ENCODE peak calls at places on chromosomes 16 and 17, in nine cellular contexts. A is A549, X is colonic mucosa, T is AG04449, V is neural crest cell, S is Panc1, W is HFFc6, K is progenitor cell of endocrine pancreas, F is tibial nerve. G is an unnamed sample.

GRCh38 chr17:54967621-54968258 is 714 bp downstream of the COX11 start:
- DNase-seq in X (peak; percentile 49), T (no peak), F (no peak), A (peak; percentile 64), V (no peak), W (peak; percentile 29), K (no peak), S (peak; percentile 7), G (no peak)

GRCh38 chr17:6107791-6108190 is 37.6 kb downstream of the WSCD1 start:
- DNase-seq in W (no peak), K (no peak), A (no peak), S (no peak), X (no peak), V (no peak), T (no peak), F (no peak), G (no peak)

GRCh38 chr17:33200116-33200515 is 93.0 kb downstream of the ASIC2 start:
- DNase-seq in A (no peak), K (no peak), W (peak; percentile 6), S (peak; percentile 27), F (no peak), T (no peak), X (peak; percentile 52), V (no peak), G (no peak)

GRCh38 chr16:53821957-53822625 is 118.1 kb downstream of the FTO start:
- DNase-seq in V (no peak), F (no peak), K (no peak), A (peak; percentile 16), T (peak; percentile 65), X (no peak), W (peak; percentile 73), S (no peak), G (no peak)

GRCh38 chr17:72804949-72805348 is 287.5 kb downstream of the SLC39A11 start:
- DNase-seq in F (no peak), S (no peak), X (no peak), A (no peak), T (no peak), V (no peak), K (no peak), W (no peak), G (no peak)

GRCh38 chr16:56041556-56042140 is 149.6 kb upstream of the GNAO1 start:
- DNase-seq in S (no peak), A (peak; percentile 6), X (no peak), F (no peak), W (no peak), K (peak; percentile 28), V (no peak), T (no peak), G (no peak)

GRCh38 chr16:48997081-48997615 is 284.5 kb downstream of the CBLN1 start:
- DNase-seq in K (no peak), F (no peak), S (no peak), V (no peak), A (no peak), T (no peak), W (no peak), X (no peak), G (no peak)

GRCh38 chr17:42133461-42134041 is 10.9 kb downstream of the HSPB9 start:
- DNase-seq in V (no peak), T (no peak), K (no peak), S (no peak), F (no peak), A (no peak), X (no peak), W (no peak), G (no peak)

GRCh38 chr16:66459878-66460277 is 32.8 kb downstream of the BEAN1 start:
- DNase-seq in T (no peak), W (peak; percentile 9), K (no peak), S (no peak), F (no peak), X (no peak), A (no peak), V (no peak), G (no peak)

DNA sequence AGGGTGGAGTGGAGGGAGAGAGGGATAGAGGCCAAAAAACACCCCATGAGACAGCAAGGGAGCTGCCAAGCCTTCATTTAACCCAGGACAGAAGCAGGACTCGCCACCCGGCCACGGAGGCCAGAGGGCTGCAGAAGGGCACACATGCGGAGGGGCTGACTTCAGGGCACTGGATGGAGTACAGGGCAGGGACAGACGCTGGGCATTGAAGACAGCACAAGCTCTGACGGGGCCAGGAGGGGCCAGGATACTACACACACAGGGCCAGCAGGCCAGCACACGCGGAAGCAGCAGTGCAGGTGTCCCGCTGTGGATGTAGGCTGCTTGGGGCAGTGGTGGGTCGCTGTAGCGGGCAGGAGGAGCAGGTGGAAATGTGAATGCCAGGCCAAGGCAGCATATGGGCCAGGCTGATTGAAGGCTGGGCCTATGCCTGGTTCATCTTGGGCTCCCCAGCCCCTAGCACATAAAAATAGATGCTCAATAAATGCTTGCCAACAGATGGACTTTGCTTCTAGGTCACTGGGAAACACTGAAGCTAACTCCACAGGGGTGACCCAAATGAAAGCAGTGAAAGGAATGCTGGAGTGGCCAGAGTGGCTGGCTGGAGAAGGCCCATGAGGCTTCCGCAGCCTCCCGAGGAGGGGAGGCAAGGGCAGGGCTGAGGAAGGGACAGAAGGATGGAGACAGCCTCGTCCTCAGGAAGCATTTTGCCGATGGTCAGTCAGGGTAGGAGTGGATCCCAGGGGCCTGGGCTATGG is 61.6 kb downstream of the GNA13 start:
- DNase-seq in W (no peak), T (no peak), S (no peak), X (no peak), F (no peak), V (no peak), A (no peak), K (no peak), G (no peak)
- TF ChIP-seq CTCF in W (no peak), T (no peak), S (no peak), X (no peak), F (no peak), V (no peak), A (no peak), K (no peak), G (no peak)

GRCh38 chr16:31094424-31095120 is at the start of gene VKORC1:
- DNase-seq in W (peak; percentile 98), A (peak; percentile 95), X (peak; percentile 97), S (peak; percentile 89), K (peak; percentile 85), F (peak; percentile 89), T (peak; percentile 78), V (peak; percentile 86), G (peak; percentile 69)
- TF ChIP-seq CTCF in W (no peak), A (no peak), X (no peak), S (no peak), K (no peak), F (peak; percentile 37), T (no peak), V (no peak), G (no peak)

GRCh38 chr16:50667497-50668367 is 13.4 kb downstream of the SNX20 start:
- DNase-seq in X (no peak), K (no peak), W (no peak), S (no peak), T (no peak), F (no peak), V (no peak), A (no peak), G (no peak)

GRCh38 chr16:50664270-50664669 is 16.8 kb downstream of the SNX20 start:
- DNase-seq in V (no peak), K (no peak), X (no peak), A (no peak), T (no peak), S (no peak), W (no peak), F (no peak), G (no peak)

GRCh38 chr16:50666658-50667496 is 14.2 kb downstream of the SNX20 start:
- DNase-seq in A (no peak), T (no peak), V (no peak), W (no peak), F (no peak), X (no peak), S (no peak), K (no peak), G (no peak)

GRCh38 chr16:50662306-50662940 is 18.7 kb downstream of the SNX20 start:
- DNase-seq in K (no peak), X (no peak), W (no peak), S (no peak), F (no peak), T (no peak), V (no peak), A (no peak), G (no peak)

DNA sequence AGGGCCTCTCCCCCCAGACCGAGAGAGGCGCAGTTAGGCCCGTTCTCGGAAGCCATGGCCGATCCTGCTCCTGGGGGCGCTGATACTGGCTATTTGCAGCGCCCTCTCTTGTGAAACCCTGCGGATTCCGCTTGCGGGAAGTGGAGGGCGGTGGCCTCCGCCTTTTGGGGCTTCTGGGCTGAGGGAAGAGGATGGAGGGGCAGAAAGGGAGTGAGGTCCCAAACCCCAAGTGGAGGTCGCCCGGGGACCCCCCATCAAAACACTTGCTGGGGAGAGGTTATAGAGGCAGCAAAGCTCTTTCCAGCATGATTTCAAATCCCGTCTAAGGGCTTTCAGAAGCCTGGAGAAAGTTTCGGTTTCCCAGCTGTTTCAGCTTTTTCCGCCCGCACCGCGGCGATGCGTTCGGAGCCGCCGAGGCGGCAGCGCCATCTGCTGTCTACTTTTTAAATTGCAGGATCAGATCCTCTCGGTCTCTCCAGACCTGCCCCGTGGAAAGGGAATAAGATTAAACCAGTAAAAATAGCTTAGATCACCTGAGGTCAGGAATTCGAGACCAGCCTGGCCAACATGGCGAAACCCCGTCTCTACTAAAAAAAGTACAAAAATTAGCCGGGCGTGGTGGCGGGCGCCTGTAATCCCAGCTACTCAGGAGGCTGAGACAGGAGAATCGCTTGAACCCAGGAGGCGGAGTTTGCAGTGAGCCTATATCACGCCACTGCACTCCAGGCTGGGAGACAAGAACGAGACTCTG is 15.8 kb downstream of the SNX20 start:
- DNase-seq in W (peak; percentile 53), X (peak; percentile 87), F (peak; percentile 58), K (peak; percentile 86), A (peak; percentile 74), S (no peak), T (no peak), V (peak; percentile 98), G (peak; percentile 80)
- TF ChIP-seq CTCF in W (peak; percentile 96), X (peak; percentile 77), F (peak; percentile 82), K (peak; percentile 89), A (peak; percentile 88), S (peak; percentile 93), T (peak; percentile 69), V (peak; percentile 91), G (peak; percentile 80)

DNA sequence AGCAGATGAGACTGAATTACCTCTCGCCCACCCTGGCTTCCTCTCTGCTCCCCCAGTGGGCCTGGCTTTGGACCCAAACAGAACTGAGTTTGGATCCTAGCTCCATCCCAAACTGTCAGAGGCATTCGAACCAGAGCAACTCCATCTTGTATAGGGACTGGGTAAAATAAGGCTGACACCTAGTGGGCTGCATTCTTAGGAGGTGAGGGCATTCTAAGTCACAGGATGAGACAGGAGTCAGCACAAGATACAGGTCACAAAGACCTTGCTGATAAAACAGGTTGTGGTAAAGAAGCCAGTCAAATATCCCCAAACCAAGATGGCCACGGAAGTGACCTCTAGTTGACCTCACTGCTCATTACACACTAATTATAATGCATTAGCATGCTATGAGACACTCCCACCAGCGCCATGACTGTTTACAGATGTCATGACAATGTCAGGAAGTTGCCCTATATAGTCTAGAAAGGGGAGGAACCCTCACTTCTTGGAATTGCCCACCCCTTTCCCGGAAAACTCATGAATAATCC is 44.4 kb downstream of the LYRM1 start:
- DNase-seq in S (peak; percentile 10), A (no peak), T (no peak), K (no peak), F (no peak), V (no peak), W (peak; percentile 21), X (no peak), G (no peak)
- TF ChIP-seq CTCF in S (no peak), A (no peak), T (no peak), K (no peak), F (no peak), V (no peak), W (no peak), X (no peak), G (no peak)